ENCODE peak calls at places on chromosome 17, in nine cellular contexts. M is AG09309; D is HT-29; H is activated naive CD4-positive, alpha-beta T cell treated with anti-CD3 and anti-CD28 coated beads, Interleukin-2, amount 10 ng/mL, durations not matched to agents 7 days and 5 days; A is hepatocyte; Y is CD8-positive, alpha-beta memory T cell; S is CD4-positive, alpha-beta T cell; N is thoracic aorta; O is RPMI7951. U is an unnamed sample.
A peak's percentile ranks its signal among the peaks of the same experiment; 100 is the strongest.

GRCh38 chr17:64183815-64184397 is 54.0 kb upstream of the ERN1 start:
- DNase-seq in M (no peak), D (no peak), H (no peak), A (no peak), Y (no peak), S (no peak), N (no peak), O (peak; percentile 94), U (no peak)

GRCh38 chr17:10013360-10014112 is 108.5 kb upstream of the RCVRN start:
- DNase-seq in M (no peak), D (no peak), H (no peak), A (no peak), Y (no peak), S (no peak), N (no peak), O (peak; percentile 77), U (no peak)

GRCh38 chr17:60371416-60371815 is 20.5 kb downstream of the USP32 start:
- DNase-seq in M (no peak), D (no peak), H (no peak), A (no peak), Y (no peak), S (no peak), N (no peak), O (no peak), U (no peak)

GRCh38 chr17:1634841-1635650 is 6.4 kb upstream of the SLC43A2 start:
- DNase-seq in M (no peak), D (no peak), H (no peak), A (no peak), Y (no peak), S (no peak), N (no peak), O (no peak), U (no peak)

GRCh38 chr17:80899402-80900268 is 92.0 kb upstream of the CHMP6 start:
- DNase-seq in M (no peak), D (peak; percentile 30), H (peak; percentile 91), A (peak; percentile 62), Y (peak; percentile 81), S (peak; percentile 79), N (no peak), O (no peak), U (no peak)

GRCh38 chr17:74340470-74341023 is 14.5 kb downstream of the KIF19 start:
- DNase-seq in M (no peak), D (no peak), H (no peak), A (peak; percentile 66), Y (no peak), S (no peak), N (no peak), O (no peak), U (no peak)

GRCh38 chr17:56982312-56982711 is 4.4 kb downstream of the SCPEP1 start:
- DNase-seq in M (no peak), D (no peak), H (no peak), A (no peak), Y (no peak), S (no peak), N (no peak), O (no peak), U (no peak)

GRCh38 chr17:40548982-40549680 is 16.1 kb downstream of the CCR7 start:
- DNase-seq in M (no peak), D (peak; percentile 68), H (peak; percentile 18), A (no peak), Y (peak; percentile 36), S (no peak), N (no peak), O (peak; percentile 74), U (peak; percentile 99)

GRCh38 chr17:68777856-68778694 is 176.9 kb upstream of the FAM20A start:
- DNase-seq in M (no peak), D (no peak), H (no peak), A (peak; percentile 53), Y (no peak), S (no peak), N (no peak), O (no peak), U (no peak)

GRCh38 chr17:73430848-73431247 is 119.0 kb upstream of the CDC42EP4 start:
- DNase-seq in M (no peak), D (no peak), H (peak; percentile 39), A (no peak), Y (no peak), S (no peak), N (no peak), O (peak; percentile 27), U (no peak)